ENCODE peak calls at places on chromosome 11, in four cellular contexts. Z, V, J and N are unnamed samples.

GRCh38 chr11:74238243-74238642 is 67.2 kb downstream of the PPME1 start:
- DNase-seq in V (no peak), Z (no peak), J (no peak), N (no peak)

GRCh38 chr11:133491680-133492383 is 40.5 kb downstream of the OPCML start:
- DNase-seq in J (no peak), Z (no peak), V (no peak), N (no peak)

GRCh38 chr11:74371269-74372039 is 26.8 kb downstream of the PGM2L1 start:
- DNase-seq in Z (no peak), J (no peak), V (peak), N (no peak)

GRCh38 chr11:122229078-122229477 is 113.1 kb upstream of the BLID start:
- DNase-seq in Z (no peak), J (no peak), V (peak), N (no peak)

GRCh38 chr11:119249671-119250010 is 43.5 kb downstream of the CBL start:
- DNase-seq in Z (no peak), V (peak), J (no peak), N (no peak)

GRCh38 chr11:122523841-122524531 is 131.5 kb upstream of the UBASH3B start:
- DNase-seq in V (no peak), J (peak), Z (no peak), N (peak)

GRCh38 chr11:15635501-15635900 is 520.8 kb downstream of the INSC start:
- DNase-seq in J (no peak), V (no peak), Z (no peak), N (no peak)

GRCh38 chr11:66904055-66904454 is 47.2 kb downstream of the LRFN4 start:
- DNase-seq in Z (no peak), J (no peak), V (peak), N (peak)

GRCh38 chr11:122137081-122137793 is 21.2 kb upstream of the BLID start:
- DNase-seq in Z (no peak), V (peak), J (no peak), N (peak)

GRCh38 chr11:65536412-65537295 is 11.8 kb downstream of the SCYL1 start:
- DNase-seq in Z (no peak), V (no peak), J (no peak), N (no peak)

GRCh38 chr11:103936059-103936458 is 100.4 kb upstream of the DDI1 start:
- DNase-seq in V (peak), Z (no peak), J (no peak), N (no peak)

GRCh38 chr11:111119751-111120150 is 125.8 kb upstream of the POU2AF2 start:
- DNase-seq in V (no peak), Z (no peak), J (no peak), N (no peak)

DNA sequence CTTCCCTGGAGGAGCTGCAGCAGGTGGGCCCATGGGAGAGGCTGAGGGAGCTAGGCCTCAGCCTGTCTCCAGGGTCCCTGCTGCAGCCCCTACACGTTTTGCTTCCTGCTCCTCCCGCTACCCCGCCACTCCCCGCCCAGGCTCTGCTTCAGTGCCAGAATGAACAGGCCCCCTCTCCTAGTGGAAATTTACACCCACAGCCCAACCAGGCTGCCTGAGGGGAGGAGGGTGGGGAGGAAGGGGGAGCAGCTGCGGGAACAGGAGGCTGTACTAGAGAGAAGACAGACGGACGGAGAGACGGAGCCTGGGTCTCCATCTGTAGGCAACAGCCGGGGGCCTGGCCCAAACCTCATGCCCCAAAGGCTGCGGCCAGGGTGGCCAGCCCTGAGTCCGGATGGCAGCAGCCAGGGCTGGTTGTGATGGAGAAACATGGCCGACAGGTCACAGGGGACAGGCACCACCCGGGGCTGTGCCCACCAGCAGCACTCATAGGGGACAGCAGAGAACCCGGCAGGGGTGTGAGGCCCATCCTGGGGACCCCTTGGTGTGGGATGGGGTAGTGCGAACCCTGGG is 20.6 kb downstream of the FLRT1 start:
- DNase-seq in J (no peak), Z (no peak), V (no peak), N (no peak)
- H3K56ac ChIP-seq in J (no peak), Z (no peak), V (no peak), N (no peak)

GRCh38 chr11:2742201-2742600 is 42.4 kb upstream of the KCNQ1OT1 start:
- DNase-seq in V (no peak), J (no peak), Z (no peak), N (no peak)
- H3K4ac ChIP-seq in V (peak), J (no peak), Z (no peak), N (no peak)

GRCh38 chr11:12005061-12005460 is 3.4 kb downstream of the DKK3 start:
- DNase-seq in J (no peak), Z (no peak), V (no peak), N (no peak)
- H3K56ac ChIP-seq in J (no peak), Z (no peak), V (peak), N (no peak)

GRCh38 chr11:61832758-61833157 is 4.7 kb downstream of the FADS2 start:
- DNase-seq in J (no peak), V (no peak), Z (no peak), N (no peak)
- H3K4ac ChIP-seq in J (no peak), V (no peak), Z (no peak), N (no peak)

GRCh38 chr11:7596975-7597391 is 76.3 kb downstream of the CYB5R2 start:
- DNase-seq in V (no peak), Z (no peak), J (no peak), N (no peak)
- H3K56ac ChIP-seq in V (no peak), Z (no peak), J (no peak), N (no peak)